ENCODE peak calls at places on chromosomes 13 and 19, in eight cellular contexts. One of them, this sample, is unnamed.

GRCh38 chr19:51372649-51373504 is at the start of gene NKG7:
- DNase-seq in activated gamma-delta T cell treated with anti-CD3 and anti-CD28 coated beads, Interleukin-2, amount 50 U/mL, for 16 hours: peak
- DNase-seq in thoracic aorta: no peak
- DNase-seq in AG20443: no peak
- DNase-seq in body of pancreas: no peak
- DNase-seq in retina: no peak
- DNase-seq in MV-4-11: peak
- DNase-seq in A172: no peak
- DNase-seq in this sample: no peak

GRCh38 chr13:44188257-44188656 is 185.4 kb upstream of the SERP2 start:
- DNase-seq in A172: peak
- DNase-seq in AG20443: peak
- DNase-seq in activated gamma-delta T cell treated with anti-CD3 and anti-CD28 coated beads, Interleukin-2, amount 50 U/mL, for 16 hours: no peak
- DNase-seq in MV-4-11: no peak
- DNase-seq in retina: no peak
- DNase-seq in body of pancreas: no peak
- DNase-seq in thoracic aorta: no peak
- DNase-seq in this sample: peak

GRCh38 chr13:50910483-50910805 is 853 bp downstream of the RNASEH2B start:
- DNase-seq in retina: no peak
- DNase-seq in thoracic aorta: no peak
- DNase-seq in AG20443: peak
- DNase-seq in MV-4-11: peak
- DNase-seq in activated gamma-delta T cell treated with anti-CD3 and anti-CD28 coated beads, Interleukin-2, amount 50 U/mL, for 16 hours: no peak
- DNase-seq in body of pancreas: no peak
- DNase-seq in A172: peak
- DNase-seq in this sample: no peak

GRCh38 chr13:41284512-41285288 is 21.3 kb upstream of the MTRF1 start:
- DNase-seq in thoracic aorta: no peak
- DNase-seq in activated gamma-delta T cell treated with anti-CD3 and anti-CD28 coated beads, Interleukin-2, amount 50 U/mL, for 16 hours: no peak
- DNase-seq in body of pancreas: no peak
- DNase-seq in MV-4-11: no peak
- DNase-seq in AG20443: peak
- DNase-seq in A172: peak
- DNase-seq in retina: no peak
- DNase-seq in this sample: peak

GRCh38 chr13:91406619-91407018 is 8.2 kb downstream of the GPC5 start:
- DNase-seq in retina: no peak
- DNase-seq in body of pancreas: peak
- DNase-seq in AG20443: peak
- DNase-seq in MV-4-11: peak
- DNase-seq in thoracic aorta: no peak
- DNase-seq in A172: peak
- DNase-seq in activated gamma-delta T cell treated with anti-CD3 and anti-CD28 coated beads, Interleukin-2, amount 50 U/mL, for 16 hours: no peak
- DNase-seq in this sample: no peak

GRCh38 chr19:55467236-55468053 is 2.9 kb upstream of the C19orf85 start:
- DNase-seq in AG20443: peak
- DNase-seq in A172: peak
- DNase-seq in MV-4-11: peak
- DNase-seq in activated gamma-delta T cell treated with anti-CD3 and anti-CD28 coated beads, Interleukin-2, amount 50 U/mL, for 16 hours: peak
- DNase-seq in body of pancreas: peak
- DNase-seq in retina: peak
- DNase-seq in thoracic aorta: no peak
- DNase-seq in this sample: no peak

GRCh38 chr13:43942301-43942700 is 62.6 kb downstream of the LACC1 start:
- DNase-seq in body of pancreas: no peak
- DNase-seq in A172: peak
- DNase-seq in retina: no peak
- DNase-seq in AG20443: no peak
- DNase-seq in MV-4-11: no peak
- DNase-seq in thoracic aorta: no peak
- DNase-seq in activated gamma-delta T cell treated with anti-CD3 and anti-CD28 coated beads, Interleukin-2, amount 50 U/mL, for 16 hours: no peak
- DNase-seq in this sample: no peak

GRCh38 chr19:752652-753517 is 2.0 kb downstream of the MISP start:
- DNase-seq in MV-4-11: peak
- DNase-seq in activated gamma-delta T cell treated with anti-CD3 and anti-CD28 coated beads, Interleukin-2, amount 50 U/mL, for 16 hours: no peak
- DNase-seq in body of pancreas: peak
- DNase-seq in thoracic aorta: no peak
- DNase-seq in AG20443: peak
- DNase-seq in A172: peak
- DNase-seq in retina: peak
- DNase-seq in this sample: peak

GRCh38 chr19:47637550-47637949 is 28.6 kb downstream of the BICRA start:
- DNase-seq in retina: no peak
- DNase-seq in A172: no peak
- DNase-seq in MV-4-11: peak
- DNase-seq in thoracic aorta: no peak
- DNase-seq in AG20443: peak
- DNase-seq in body of pancreas: no peak
- DNase-seq in activated gamma-delta T cell treated with anti-CD3 and anti-CD28 coated beads, Interleukin-2, amount 50 U/mL, for 16 hours: no peak
- DNase-seq in this sample: no peak

GRCh38 chr19:38932425-38933179 is 1.9 kb downstream of the MRPS12 start:
- DNase-seq in A172: no peak
- DNase-seq in thoracic aorta: no peak
- DNase-seq in retina: no peak
- DNase-seq in activated gamma-delta T cell treated with anti-CD3 and anti-CD28 coated beads, Interleukin-2, amount 50 U/mL, for 16 hours: no peak
- DNase-seq in AG20443: peak
- DNase-seq in body of pancreas: peak
- DNase-seq in MV-4-11: peak
- DNase-seq in this sample: no peak

This sample was measured in RWPE2.